ENCODE peak calls at places on chromosomes 1 and 21, in nine cellular contexts. U is thoracic aorta, H is GM23248, M is substantia nigra, I is A549, T is H9, L is PC-9, S is colonic mucosa, B is fibroblast of lung. G is an unnamed sample.

GRCh38 chr1:39976732-39977131 is 21.8 kb downstream of the MFSD2A start:
- DNase-seq in M (no peak), U (no peak), H (no peak), T (peak), B (no peak), L (no peak), S (no peak), I (no peak), G (no peak)

GRCh38 chr21:37986000-37986399 is 69.7 kb upstream of the KCNJ6 start:
- DNase-seq in T (no peak), M (no peak), I (no peak), L (no peak), H (no peak), S (no peak), U (no peak), B (no peak), G (no peak)

GRCh38 chr1:94753171-94753972 is 66.8 kb upstream of the SLC44A3 start:
- DNase-seq in B (peak), H (peak), L (no peak), T (no peak), I (no peak), U (no peak), M (no peak), S (no peak), G (no peak)

GRCh38 chr1:197393772-197394171 is 125.7 kb downstream of the CRB1 start:
- DNase-seq in L (no peak), U (no peak), B (no peak), S (no peak), I (no peak), H (no peak), M (no peak), T (no peak), G (no peak)

GRCh38 chr1:10074059-10074854 is 41.5 kb downstream of the UBE4B start:
- DNase-seq in T (no peak), U (peak), B (peak), M (no peak), I (peak), S (peak), L (peak), H (peak), G (peak)

GRCh38 chr21:42878678-42878992 is 704 bp downstream of the WDR4 start:
- DNase-seq in H (no peak), B (no peak), I (no peak), M (no peak), U (no peak), S (no peak), L (no peak), T (no peak), G (peak)

GRCh38 chr1:115302390-115302961 is 35.6 kb downstream of the NGF start:
- DNase-seq in U (no peak), B (peak), S (no peak), T (no peak), M (no peak), H (peak), L (peak), I (no peak), G (no peak)

GRCh38 chr21:41752231-41752681 is 14.6 kb downstream of the RIPK4 start:
- DNase-seq in U (no peak), I (no peak), L (no peak), S (no peak), T (no peak), B (peak), H (peak), M (no peak), G (peak)

GRCh38 chr1:204077979-204078696 is 5.2 kb downstream of the SOX13 start:
- DNase-seq in H (no peak), U (no peak), L (peak), M (no peak), T (peak), B (peak), I (peak), S (no peak), G (no peak)

GRCh38 chr1:234989019-234989418 is 139.6 kb downstream of the TOMM20 start:
- DNase-seq in M (no peak), T (no peak), S (no peak), L (no peak), I (no peak), H (peak), B (no peak), U (no peak), G (no peak)

GRCh38 chr1:160830321-160831153 is 32.1 kb downstream of the CD244 start:
- DNase-seq in M (no peak), H (peak), S (peak), T (peak), U (no peak), L (peak), B (no peak), I (peak), G (no peak)

GRCh38 chr1:60895167-60896124 is 186.9 kb upstream of the NFIA start:
- DNase-seq in B (no peak), T (no peak), L (no peak), U (no peak), H (peak), M (no peak), I (no peak), S (no peak), G (no peak)

GRCh38 chr1:186757851-186758250 is 70.9 kb upstream of the PLA2G4A start:
- DNase-seq in H (no peak), U (no peak), S (no peak), I (no peak), T (no peak), M (no peak), L (no peak), B (no peak), G (no peak)

GRCh38 chr1:12180315-12180714 is 13.5 kb downstream of the TNFRSF1B start:
- DNase-seq in M (no peak), H (no peak), B (no peak), U (no peak), S (peak), I (no peak), L (no peak), T (no peak), G (no peak)
- H3K27ac ChIP-seq in M (peak), H (no peak), B (no peak), U (peak), S (peak), I (no peak), L (no peak), T (no peak), G (no peak)

DNA sequence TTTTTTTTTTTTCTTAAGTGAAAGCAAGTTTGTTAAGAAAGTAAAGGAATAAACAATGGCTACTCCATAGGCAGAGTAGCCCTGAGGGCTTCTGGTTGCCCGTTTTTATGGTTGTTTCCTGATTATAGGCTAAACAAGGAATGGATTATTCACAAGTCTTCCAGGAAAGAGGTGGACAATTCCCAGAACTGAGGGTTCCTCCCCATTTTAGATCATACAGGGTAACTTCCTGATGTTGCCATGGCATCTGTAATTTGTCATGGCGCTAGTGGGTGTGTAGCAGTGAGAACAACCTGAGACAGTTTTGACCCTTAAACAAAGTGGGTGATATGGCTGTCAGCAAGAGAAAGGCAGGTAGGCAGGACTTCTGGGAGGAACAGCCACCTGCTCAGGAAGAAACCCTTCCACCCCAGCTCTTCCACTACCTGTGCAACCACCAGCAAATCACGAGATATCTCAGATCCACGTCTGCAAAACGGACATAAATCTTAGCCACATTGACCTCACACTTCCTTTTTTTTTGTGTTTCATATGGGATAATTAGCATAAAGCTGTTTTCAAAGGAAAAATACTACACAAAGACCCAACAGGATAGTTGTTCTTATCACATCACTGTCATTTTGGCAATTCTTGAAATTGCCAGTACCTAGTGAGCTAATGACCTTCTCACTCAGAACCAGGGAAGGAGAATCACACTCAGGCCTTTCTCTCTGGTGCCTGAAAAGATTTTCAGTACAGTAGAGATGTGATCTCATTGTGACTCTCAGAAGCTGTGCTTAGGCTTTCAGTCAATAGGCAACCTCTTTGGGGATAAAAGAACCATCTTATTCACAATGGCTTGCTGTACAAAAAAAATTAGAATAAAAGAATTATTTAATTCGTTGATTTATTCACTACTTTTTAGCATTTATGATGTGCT is 34.9 kb upstream of the DUSP10 start:
- DNase-seq in S (peak), L (no peak), M (no peak), I (no peak), B (no peak), U (no peak), T (no peak), H (no peak), G (no peak)
- H3K27ac ChIP-seq in S (peak), L (no peak), M (no peak), I (no peak), B (no peak), U (no peak), T (no peak), H (no peak), G (no peak)

GRCh38 chr1:11237364-11237755 is 25.0 kb downstream of the MTOR start:
- DNase-seq in L (no peak), B (peak), T (no peak), I (no peak), H (no peak), M (no peak), U (no peak), S (no peak), G (no peak)
- H3K27ac ChIP-seq in L (no peak), B (no peak), T (no peak), I (no peak), H (no peak), M (no peak), U (peak), S (no peak), G (peak)

GRCh38 chr1:223189525-223189902 is 46.5 kb upstream of the TLR5 start:
- DNase-seq in S (no peak), B (no peak), L (no peak), U (no peak), T (no peak), I (no peak), H (no peak), M (no peak), G (no peak)
- H3K27ac ChIP-seq in S (no peak), B (no peak), L (no peak), U (no peak), T (no peak), I (no peak), H (no peak), M (no peak), G (no peak)

GRCh38 chr1:110430366-110430765 is 20.6 kb upstream of the PROK1 start:
- DNase-seq in M (no peak), I (no peak), L (no peak), B (no peak), H (no peak), U (no peak), S (no peak), T (no peak), G (no peak)
- H3K27ac ChIP-seq in M (no peak), I (no peak), L (no peak), B (no peak), H (no peak), U (no peak), S (no peak), T (no peak), G (no peak)

DNA sequence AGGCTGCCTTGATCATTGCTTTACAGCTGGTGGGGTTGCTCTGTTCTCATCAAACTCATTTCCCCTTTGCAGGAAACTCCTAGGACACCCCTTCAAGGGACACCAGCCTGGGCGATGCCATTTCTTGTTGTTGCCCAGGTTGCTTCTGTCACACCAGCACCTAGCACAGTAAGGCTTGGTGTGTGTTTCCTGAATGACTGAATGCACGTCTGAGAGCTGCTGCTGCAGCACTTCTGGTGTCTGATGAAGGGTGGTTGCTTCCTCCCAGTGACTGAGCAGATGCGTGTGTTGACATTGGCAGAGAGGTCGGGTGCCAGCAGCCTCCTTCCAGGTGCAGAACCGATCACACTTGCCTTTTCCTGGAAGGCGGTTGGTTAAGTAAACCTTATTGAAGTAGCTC is 477.4 kb downstream of the CAMTA1 start:
- DNase-seq in H (no peak), L (no peak), B (no peak), U (no peak), M (no peak), I (peak), S (peak), T (no peak), G (peak)
- H3K27ac ChIP-seq in H (no peak), L (no peak), B (no peak), U (no peak), M (no peak), I (peak), S (no peak), T (no peak), G (no peak)

GRCh38 chr1:155379180-155379876 is 58.6 kb downstream of the RUSC1 start:
- DNase-seq in M (no peak), S (no peak), I (peak), U (no peak), L (no peak), T (no peak), B (peak), H (peak), G (no peak)

GRCh38 chr1:155379877-155380192 is 59.1 kb downstream of the RUSC1 start:
- DNase-seq in H (no peak), L (no peak), U (no peak), S (no peak), T (no peak), M (no peak), I (no peak), B (no peak), G (no peak)
- H3K27ac ChIP-seq in H (no peak), L (no peak), U (peak), S (no peak), T (no peak), M (no peak), I (no peak), B (no peak), G (no peak)

GRCh38 chr1:88736633-88737248 is 52.7 kb downstream of the PKN2 start:
- DNase-seq in S (peak), T (peak), M (no peak), L (peak), I (peak), B (peak), H (peak), U (no peak), G (no peak)
- H3K27ac ChIP-seq in S (no peak), T (no peak), M (no peak), L (no peak), I (no peak), B (no peak), H (no peak), U (no peak), G (no peak)

GRCh38 chr1:111505641-111506119 is 2.2 kb upstream of the ADORA3 start:
- DNase-seq in S (no peak), I (no peak), U (no peak), H (no peak), L (no peak), M (no peak), T (no peak), B (no peak), G (no peak)
- H3K27ac ChIP-seq in S (peak), I (no peak), U (peak), H (no peak), L (no peak), M (peak), T (no peak), B (no peak), G (no peak)